ENCODE peak calls at places on chromosomes 4 and X, in four cellular contexts. L is NCI-H2171 treated with DMSO at 0.1 percent for 48 hours, C is DMS53, H is HEK293T. D is an unnamed sample.

GRCh38 chr4:19971829-19972228 is 279.9 kb upstream of the SLIT2 start:
- DNase-seq in L (no peak), C (peak), H (no peak), D (no peak)

GRCh38 chr4:133095591-133095990 is 53.5 kb upstream of the PCDH10 start:
- DNase-seq in L (no peak), C (no peak), H (no peak), D (no peak)

GRCh38 chrX:23312136-23312535 is 22.5 kb upstream of the PTCHD1 start:
- DNase-seq in L (no peak), C (no peak), H (no peak), D (no peak)

GRCh38 chr4:25500626-25501318 is 123.7 kb downstream of the ANAPC4 start:
- DNase-seq in L (peak), C (peak), H (peak), D (peak)

GRCh38 chr4:168594121-168594520 is 97.3 kb downstream of the PALLD start:
- DNase-seq in L (no peak), C (no peak), H (no peak), D (no peak)

GRCh38 chr4:151962138-151962845 is 201.5 kb upstream of the GATB start:
- DNase-seq in L (no peak), C (no peak), H (no peak), D (no peak)

GRCh38 chr4:181860668-181861067 is 382.5 kb upstream of the TENM3 start:
- DNase-seq in L (no peak), C (no peak), H (no peak), D (no peak)

GRCh38 chr4:134024251-134024650 is 177.3 kb downstream of the PABPC4L start:
- DNase-seq in L (peak), C (peak), H (peak), D (no peak)

GRCh38 chr4:35965300-35965699 is 279.0 kb downstream of the ARAP2 start:
- DNase-seq in L (no peak), C (no peak), H (no peak), D (no peak)

GRCh38 chr4:17650404-17650803 is 36.0 kb downstream of the MED28 start:
- DNase-seq in L (no peak), C (no peak), H (no peak), D (no peak)

GRCh38 chr4:4333265-4333706 is 43.2 kb downstream of the ZBTB49 start:
- DNase-seq in L (no peak), C (peak), H (no peak), D (no peak)

GRCh38 chr4:102692474-102692873 is 68.3 kb downstream of the MANBA start:
- DNase-seq in L (no peak), C (no peak), H (no peak), D (no peak)

GRCh38 chr4:6573986-6574746 is 823 bp upstream of the MAN2B2 start:
- DNase-seq in L (no peak), C (peak), H (no peak), D (no peak)

GRCh38 chrX:65491620-65492019 is 43.0 kb downstream of the LAS1L start:
- DNase-seq in L (no peak), C (no peak), H (no peak), D (no peak)

GRCh38 chr4:29734343-29734742 is 985.8 kb upstream of the PCDH7 start:
- DNase-seq in L (no peak), C (no peak), H (no peak), D (no peak)

GRCh38 chrX:107672955-107673378 is 44.7 kb downstream of the PRPS1 start:
- DNase-seq in L (peak), C (peak), H (peak), D (peak)

GRCh38 chr4:72430050-72430449 is 139.0 kb downstream of the ADAMTS3 start:
- DNase-seq in L (no peak), C (no peak), H (no peak), D (no peak)

GRCh38 chr4:155602351-155603140 is 64.1 kb upstream of the GUCY1A1 start:
- DNase-seq in L (no peak), C (no peak), H (no peak), D (no peak)

GRCh38 chr4:77443941-77444340 is 161.7 kb upstream of the CXCL13 start:
- DNase-seq in L (no peak), C (no peak), H (no peak), D (no peak)

GRCh38 chrX:38409289-38409688 is 56.9 kb downstream of the OTC start:
- DNase-seq in L (peak), C (no peak), H (no peak), D (no peak)

GRCh38 chrX:67700607-67701006 is 156.8 kb downstream of the AR start:
- DNase-seq in L (no peak), C (no peak), H (no peak), D (no peak)

GRCh38 chr4:86950835-86951525 is 16.2 kb downstream of the AFF1 start:
- DNase-seq in L (no peak), C (no peak), H (no peak), D (no peak)

GRCh38 chr4:48906283-48907173 is at the start of gene OCIAD2:
- DNase-seq in L (peak), C (peak), H (no peak), D (peak)

GRCh38 chr4:4362991-4363697 is 23.8 kb upstream of the NSG1 start:
- DNase-seq in L (no peak), C (no peak), H (no peak), D (no peak)

D was measured in NCI-H2227 treated with DMSO at 0.1 percent for 48 hours.